ENCODE peak calls at places on chromosome 3, in eight cellular contexts. P, G, F, Q, D, H, J and K are unnamed samples.
A peak's percentile ranks its signal among the peaks of the same experiment; 100 is the strongest.

GRCh38 chr3:97817965-97818364 is 3.8 kb upstream of the CRYBG3 start:
- DNase-seq in G (no peak), D (no peak), J (no peak), F (no peak), H (no peak), Q (no peak), P (no peak), K (no peak)

GRCh38 chr3:121531269-121531668 is 14.5 kb downstream of the POLQ start:
- DNase-seq in H (no peak), G (no peak), Q (no peak), F (no peak), J (no peak), D (peak; percentile 25), P (no peak), K (no peak)

GRCh38 chr3:111694471-111694870 is 99.3 kb upstream of the ZBED2 start:
- DNase-seq in H (no peak), J (no peak), F (no peak), P (no peak), D (no peak), Q (no peak), G (no peak), K (no peak)

GRCh38 chr3:42025388-42026138 is 63.7 kb upstream of the ULK4 start:
- DNase-seq in H (no peak), Q (peak; percentile 65), F (peak; percentile 94), D (peak; percentile 55), G (peak; percentile 21), J (peak; percentile 95), P (no peak), K (peak; percentile 97)

GRCh38 chr3:154235330-154235729 is 89.0 kb downstream of the DHX36 start:
- DNase-seq in G (no peak), F (no peak), Q (no peak), H (no peak), P (no peak), J (no peak), D (no peak), K (no peak)

GRCh38 chr3:63351159-63352007 is 73.3 kb downstream of the SYNPR start:
- DNase-seq in J (no peak), D (peak; percentile 32), Q (no peak), G (no peak), H (no peak), F (no peak), P (peak; percentile 62), K (peak; percentile 61)

GRCh38 chr3:32420138-32420981 is 28.7 kb downstream of the CMTM7 start:
- DNase-seq in P (peak; percentile 89), F (no peak), D (peak; percentile 78), Q (no peak), H (no peak), G (peak; percentile 48), J (no peak), K (no peak)

GRCh38 chr3:46965151-46965550 is 11.4 kb downstream of the CCDC12 start:
- DNase-seq in H (no peak), F (no peak), P (no peak), Q (no peak), J (no peak), G (peak; percentile 56), D (no peak), K (no peak)